ENCODE peak calls at places on chromosomes 1 and 21, in five cellular contexts. S is GM12891, D is spleen, E is stomach, U is GM23338. I is an unnamed sample.
A peak's percentile ranks its signal among the peaks of the same experiment; 100 is the strongest.

GRCh38 chr1:67722292-67722944 is 37.4 kb downstream of the GADD45A start:
- DNase-seq in S (no peak), D (no peak), E (no peak), U (no peak), I (no peak)

GRCh38 chr1:169509354-169509753 is 23.6 kb upstream of the SLC19A2 start:
- DNase-seq in S (no peak), D (no peak), E (no peak), U (no peak), I (no peak)

GRCh38 chr1:33176362-33176850 is 5.4 kb downstream of the TRIM62 start:
- DNase-seq in S (no peak), D (no peak), E (no peak), U (no peak), I (no peak)

GRCh38 chr1:66374148-66374547 is 159.8 kb upstream of the SGIP1 start:
- DNase-seq in S (no peak), D (no peak), E (no peak), U (no peak), I (no peak)

GRCh38 chr1:98210064-98210463 is 289.2 kb upstream of the DPYD start:
- DNase-seq in S (no peak), D (no peak), E (no peak), U (peak; percentile 35), I (no peak)

GRCh38 chr1:201791775-201792166 is 37.2 kb upstream of the IPO9 start:
- DNase-seq in S (no peak), D (no peak), E (no peak), U (no peak), I (no peak)

GRCh38 chr1:168506204-168506819 is 37.5 kb downstream of the XCL2 start:
- DNase-seq in S (no peak), D (no peak), E (no peak), U (no peak), I (no peak)

GRCh38 chr1:27097484-27097917 is 57.4 kb downstream of the SLC9A1 start:
- DNase-seq in S (peak; percentile 78), D (peak; percentile 92), E (peak; percentile 82), U (peak; percentile 84), I (peak; percentile 85)

GRCh38 chr1:160954158-160955104 is at the start of gene ITLN2:
- DNase-seq in S (peak; percentile 47), D (no peak), E (peak; percentile 49), U (peak; percentile 86), I (no peak)

GRCh38 chr1:198529414-198529813 is 11.1 kb downstream of the ATP6V1G3 start:
- DNase-seq in S (no peak), D (no peak), E (no peak), U (no peak), I (no peak)

GRCh38 chr1:110798691-110799256 is 74.2 kb upstream of the CD53 start:
- DNase-seq in S (no peak), D (no peak), E (no peak), U (no peak), I (no peak)

GRCh38 chr21:45544449-45545235 is 2.4 kb upstream of the SLC19A1 start:
- DNase-seq in S (peak; percentile 6), D (peak; percentile 65), E (peak; percentile 19), U (no peak), I (no peak)

GRCh38 chr1:224524679-224525078 is 90.1 kb upstream of the WDR26 start:
- DNase-seq in S (no peak), D (no peak), E (no peak), U (no peak), I (no peak)

GRCh38 chr1:171251741-171252300 is 3.5 kb downstream of the FMO1 start:
- DNase-seq in S (no peak), D (peak; percentile 77), E (no peak), U (peak; percentile 53), I (no peak)

GRCh38 chr21:42153746-42154145 is 65.2 kb upstream of the ABCG1 start:
- DNase-seq in S (no peak), D (no peak), E (no peak), U (no peak), I (peak; percentile 54)

GRCh38 chr1:95431216-95431615 is 197.2 kb downstream of the RWDD3 start:
- DNase-seq in S (no peak), D (no peak), E (no peak), U (no peak), I (no peak)

GRCh38 chr1:244388961-244389360 is 62.7 kb downstream of the ADSS2 start:
- DNase-seq in S (no peak), D (no peak), E (no peak), U (no peak), I (no peak)

GRCh38 chr1:22826630-22827580 is 116.3 kb downstream of the EPHB2 start:
- DNase-seq in S (no peak), D (peak; percentile 51), E (peak; percentile 36), U (peak; percentile 70), I (no peak)

GRCh38 chr1:15501208-15502032 is 22.6 kb downstream of the CASP9 start:
- DNase-seq in S (peak; percentile 58), D (peak; percentile 85), E (peak; percentile 79), U (peak; percentile 92), I (no peak)

GRCh38 chr1:9612871-9613624 is 24.3 kb downstream of the TMEM201 start:
- DNase-seq in S (no peak), D (peak; percentile 57), E (no peak), U (no peak), I (no peak)

GRCh38 chr1:166166701-166167394 is at the start of gene FAM78B:
- DNase-seq in S (peak; percentile 77), D (peak; percentile 86), E (peak; percentile 80), U (peak; percentile 78), I (peak; percentile 84)

GRCh38 chr1:66570196-66570595 is 36.2 kb downstream of the SGIP1 start:
- DNase-seq in S (no peak), D (no peak), E (no peak), U (no peak), I (no peak)

GRCh38 chr1:8987881-8988617 is 38.2 kb downstream of the SLC2A7 start:
- DNase-seq in S (peak; percentile 66), D (peak; percentile 90), E (peak; percentile 59), U (peak; percentile 67), I (no peak)

GRCh38 chr1:107689157-107689556 is 275.8 kb downstream of the VAV3 start:
- DNase-seq in S (no peak), D (no peak), E (peak; percentile 43), U (peak; percentile 38), I (no peak)

GRCh38 chr1:89126602-89127001 is 688 bp upstream of the GBP2 start:
- DNase-seq in S (no peak), D (no peak), E (no peak), U (no peak), I (no peak)

GRCh38 chr1:160618763-160619274 is 28.0 kb downstream of the SLAMF1 start:
- DNase-seq in S (no peak), D (no peak), E (no peak), U (peak; percentile 56), I (no peak)

GRCh38 chr1:213586609-213586972 is 401.2 kb upstream of the PROX1 start:
- DNase-seq in S (no peak), D (no peak), E (no peak), U (no peak), I (no peak)

GRCh38 chr1:109249654-109250401 is 489 bp downstream of the CELSR2 start:
- DNase-seq in S (peak; percentile 51), D (peak; percentile 78), E (no peak), U (peak; percentile 51), I (peak; percentile 59)

GRCh38 chr1:38789498-38790169 is 69.9 kb downstream of the RRAGC start:
- DNase-seq in S (no peak), D (no peak), E (no peak), U (no peak), I (no peak)

GRCh38 chr1:228691926-228692325 is 43.4 kb upstream of the RHOU start:
- DNase-seq in S (no peak), D (no peak), E (peak; percentile 32), U (peak; percentile 71), I (no peak)

GRCh38 chr1:195714248-195714647 is 894.0 kb downstream of the KCNT2 start:
- DNase-seq in S (no peak), D (no peak), E (no peak), U (no peak), I (no peak)

GRCh38 chr1:8763888-8764287 is 53.6 kb downstream of the RERE start:
- DNase-seq in S (no peak), D (no peak), E (no peak), U (peak; percentile 66), I (no peak)

DNA sequence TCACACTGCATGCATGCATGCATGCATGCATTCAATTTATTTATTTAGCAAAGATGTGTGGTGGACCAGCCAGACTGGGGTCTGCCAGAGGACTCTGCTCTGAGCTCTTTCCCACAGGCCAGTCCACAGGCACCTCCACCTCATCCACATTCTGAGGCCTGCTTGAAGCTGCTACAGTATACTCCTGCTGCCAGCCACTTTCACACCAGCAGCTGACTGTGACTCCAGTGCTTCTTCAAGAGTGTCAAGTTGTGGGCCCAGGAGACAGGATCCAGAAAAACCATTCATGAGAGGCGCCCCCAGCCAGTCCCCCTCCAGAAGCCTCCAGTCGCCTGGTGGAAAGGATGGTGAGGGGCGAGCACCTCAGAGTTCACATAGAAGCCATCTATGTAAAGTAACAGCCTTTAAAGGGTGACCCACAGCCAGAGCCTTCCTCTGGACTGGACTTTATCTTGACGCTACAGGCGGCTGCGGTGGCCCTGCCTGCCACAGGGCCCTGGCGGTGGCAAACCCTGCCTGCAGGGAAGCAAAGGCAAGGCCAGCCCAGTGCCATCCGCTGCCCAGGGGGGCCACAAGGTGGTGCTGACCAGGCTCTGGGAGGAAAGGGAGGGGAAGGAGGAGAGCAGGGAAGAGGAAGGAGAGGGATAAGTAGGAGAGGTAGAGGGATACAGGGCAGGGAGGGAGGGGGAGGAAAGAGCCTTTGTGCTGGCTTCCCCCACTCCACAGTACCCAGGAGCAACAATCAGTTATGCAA is 30.7 kb downstream of the SSBP3 start:
- DNase-seq in S (no peak), D (peak; percentile 82), E (peak; percentile 47), U (peak; percentile 69), I (no peak)
- TF ChIP-seq POLR2AphosphoS5 in S (no peak), D (no peak), E (no peak), U (no peak), I (no peak)

DNA sequence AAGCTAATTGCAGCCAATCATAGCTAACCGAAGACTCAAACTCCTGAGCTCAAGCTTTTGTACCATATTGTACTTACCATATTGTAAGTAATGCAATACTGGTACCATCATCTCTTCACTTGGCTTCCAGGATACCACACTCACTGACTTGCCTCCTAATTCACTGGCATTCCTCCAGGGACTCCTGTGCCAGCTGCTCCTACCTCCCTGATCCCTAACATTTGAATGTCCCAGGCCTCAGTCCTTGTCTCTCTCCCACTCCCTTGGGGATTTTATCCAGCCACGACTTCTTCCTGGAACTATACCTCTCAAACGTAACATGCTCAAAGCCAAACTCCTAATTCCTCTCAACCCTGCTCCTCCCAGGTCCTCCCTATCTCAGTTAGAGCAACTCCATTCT is 33.8 kb downstream of the USP48 start:
- DNase-seq in S (no peak), D (no peak), E (no peak), U (no peak), I (no peak)
- TF ChIP-seq POLR2AphosphoS5 in S (no peak), D (no peak), E (no peak), U (no peak), I (no peak)

GRCh38 chr1:17577907-17578297 is 38.4 kb downstream of the ARHGEF10L start:
- DNase-seq in S (no peak), D (no peak), E (no peak), U (no peak), I (no peak)
- TF ChIP-seq POLR2AphosphoS5 in S (no peak), D (no peak), E (no peak), U (no peak), I (no peak)

DNA sequence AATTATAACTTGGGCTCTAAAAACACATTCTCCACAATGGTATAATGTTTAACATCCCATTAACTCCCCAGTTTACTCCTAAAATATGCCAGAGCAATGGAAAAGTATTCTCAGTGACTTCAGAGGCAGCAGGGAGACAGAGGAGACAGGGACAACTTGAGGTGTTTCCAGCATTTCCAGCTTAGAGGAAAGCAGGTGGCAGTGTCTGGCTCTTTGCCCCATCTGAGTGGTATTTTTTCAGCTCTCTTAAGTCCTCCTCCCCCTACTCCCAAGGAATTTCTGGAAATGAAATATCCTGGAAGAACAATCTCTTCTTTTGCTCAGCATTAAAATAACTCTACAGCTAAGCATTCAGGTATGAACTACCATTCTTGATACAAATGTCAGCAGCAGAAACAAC is 10.8 kb upstream of the ERMAP start:
- DNase-seq in S (no peak), D (no peak), E (no peak), U (no peak), I (no peak)
- TF ChIP-seq POLR2AphosphoS5 in S (no peak), D (no peak), E (no peak), U (no peak), I (no peak)